ENCODE peak calls at places on chromosomes 5 and 9, in six cellular contexts. Q is A549, P is Peyer's patch, B is body of pancreas, O is ovary, V is sigmoid colon. E is an unnamed sample.

GRCh38 chr5:177425196-177425800 is 1.2 kb upstream of the GRK6 start:
- DNase-seq in Q (no peak), P (no peak), B (no peak), O (no peak), V (no peak), E (no peak)

GRCh38 chr5:125555591-125555990 is 809.2 kb upstream of the ZNF608 start:
- DNase-seq in Q (no peak), P (no peak), B (no peak), O (no peak), V (no peak), E (no peak)

GRCh38 chr5:115289104-115289503 is 7.3 kb downstream of the CCDC112 start:
- DNase-seq in Q (no peak), P (no peak), B (no peak), O (no peak), V (no peak), E (no peak)

GRCh38 chr9:93108301-93109041 is 12.5 kb downstream of the CARD19 start:
- DNase-seq in Q (no peak), P (no peak), B (peak), O (peak), V (peak), E (peak)

GRCh38 chr5:125064610-125065009 is 318.2 kb upstream of the ZNF608 start:
- DNase-seq in Q (no peak), P (no peak), B (no peak), O (no peak), V (no peak), E (no peak)

GRCh38 chr9:95084254-95084934 is 233.1 kb downstream of the FANCC start:
- DNase-seq in Q (no peak), P (no peak), B (peak), O (no peak), V (peak), E (peak)

GRCh38 chr9:114412057-114412683 is 24.4 kb upstream of the AKNA start:
- DNase-seq in Q (no peak), P (no peak), B (no peak), O (no peak), V (no peak), E (no peak)

GRCh38 chr9:89368978-89369377 is 50.7 kb downstream of the SECISBP2 start:
- DNase-seq in Q (no peak), P (no peak), B (no peak), O (no peak), V (no peak), E (peak)

GRCh38 chr9:135074354-135075233 is 12.9 kb upstream of the OLFM1 start:
- DNase-seq in Q (no peak), P (no peak), B (no peak), O (no peak), V (peak), E (peak)

GRCh38 chr5:14627270-14627669 is 37.2 kb upstream of the OTULIN start:
- DNase-seq in Q (no peak), P (no peak), B (no peak), O (no peak), V (no peak), E (no peak)

GRCh38 chr9:94927048-94927761 is 200.7 kb downstream of the AOPEP start:
- DNase-seq in Q (no peak), P (no peak), B (no peak), O (no peak), V (no peak), E (no peak)

GRCh38 chr5:78243091-78243490 is 51.4 kb downstream of the AP3B1 start:
- DNase-seq in Q (no peak), P (no peak), B (no peak), O (no peak), V (no peak), E (no peak)

GRCh38 chr9:127991017-127991756 is 10.4 kb upstream of the EEIG1 start:
- DNase-seq in Q (peak), P (no peak), B (peak), O (peak), V (no peak), E (no peak)

GRCh38 chr5:126776499-126777256 is at the start of gene LMNB1:
- DNase-seq in Q (peak), P (peak), B (peak), O (peak), V (peak), E (peak)
- TF ChIP-seq POLR2A in Q (peak), P (no peak), B (peak), O (no peak), V (no peak), E (no peak)

GRCh38 chr9:136372561-136373299 is 739 bp downstream of the CARD9 start:
- DNase-seq in Q (peak), P (peak), B (peak), O (no peak), V (peak), E (peak)
- TF ChIP-seq POLR2A in Q (no peak), P (no peak), B (no peak), O (no peak), V (no peak), E (no peak)

GRCh38 chr9:77177143-77177893 is at the start of gene VPS13A:
- DNase-seq in Q (peak), P (peak), B (peak), O (peak), V (peak), E (peak)
- TF ChIP-seq POLR2A in Q (peak), P (peak), B (peak), O (peak), V (peak), E (peak)

DNA sequence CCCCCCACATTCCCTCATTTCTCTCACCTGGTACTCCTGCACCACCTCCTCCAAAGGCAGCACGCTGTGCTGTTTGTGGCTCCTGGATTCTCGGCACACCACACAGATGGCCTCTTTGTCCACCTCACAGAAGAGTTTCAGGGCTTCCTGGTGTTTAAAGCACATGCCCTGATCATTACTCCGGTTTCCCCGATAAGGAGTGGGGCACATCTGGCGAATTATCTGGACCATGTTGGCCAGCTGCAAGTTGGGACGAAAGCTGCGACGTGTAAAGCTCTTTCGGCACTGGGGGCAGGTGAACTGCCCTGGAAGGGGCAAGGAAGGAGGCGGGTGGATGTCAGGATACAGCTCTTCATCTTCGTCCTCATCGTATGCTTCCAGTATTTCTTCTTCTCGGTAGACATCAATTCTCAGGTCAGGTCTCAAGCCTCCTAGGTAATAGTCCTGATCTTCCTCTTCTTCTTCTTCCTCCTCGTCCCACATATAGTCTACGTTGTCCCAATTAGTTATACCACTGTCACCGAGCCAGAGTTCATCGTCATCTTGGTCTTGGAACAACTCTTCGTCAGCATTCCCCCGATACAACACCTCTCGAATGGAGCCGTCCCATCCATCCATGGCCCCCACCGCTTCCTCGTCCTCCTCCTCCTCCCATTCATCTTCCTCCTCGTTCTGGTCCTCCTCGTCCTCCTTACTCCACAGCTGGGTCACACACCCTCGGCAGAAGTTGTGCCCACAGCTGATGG is 796 bp downstream of the TRIM52 start:
- DNase-seq in Q (no peak), P (no peak), B (no peak), O (no peak), V (no peak), E (peak)
- TF ChIP-seq POLR2A in Q (no peak), P (no peak), B (no peak), O (no peak), V (no peak), E (no peak)

DNA sequence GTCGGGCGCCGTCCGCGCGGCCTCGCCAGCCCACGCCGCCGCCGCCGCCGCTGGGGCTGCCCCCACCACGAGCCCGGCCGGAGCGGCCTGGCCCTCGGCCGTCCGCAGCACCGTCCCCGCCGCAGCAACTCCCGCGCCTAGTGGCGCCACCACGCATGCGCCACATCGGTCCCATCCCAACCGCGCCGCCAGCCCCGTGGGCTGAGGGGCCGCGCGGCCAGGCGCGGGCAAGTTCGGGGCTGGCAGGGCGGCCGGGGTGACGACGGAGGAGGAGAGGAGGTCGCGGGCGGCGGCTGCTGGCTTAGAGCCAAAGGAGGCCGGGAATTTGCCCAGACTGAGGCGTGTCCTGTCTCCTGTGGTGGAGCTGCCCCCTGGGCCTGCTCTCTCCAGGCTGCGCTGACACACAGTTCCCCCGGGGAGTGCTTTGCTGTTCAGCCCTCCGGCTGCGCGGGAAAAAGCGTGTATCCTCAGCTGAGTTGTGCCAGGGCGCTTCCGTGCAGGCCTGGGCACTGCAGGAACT is at the start of gene TUSC1:
- DNase-seq in Q (peak), P (peak), B (peak), O (peak), V (peak), E (peak)
- TF ChIP-seq POLR2A in Q (peak), P (no peak), B (peak), O (peak), V (no peak), E (no peak)

DNA sequence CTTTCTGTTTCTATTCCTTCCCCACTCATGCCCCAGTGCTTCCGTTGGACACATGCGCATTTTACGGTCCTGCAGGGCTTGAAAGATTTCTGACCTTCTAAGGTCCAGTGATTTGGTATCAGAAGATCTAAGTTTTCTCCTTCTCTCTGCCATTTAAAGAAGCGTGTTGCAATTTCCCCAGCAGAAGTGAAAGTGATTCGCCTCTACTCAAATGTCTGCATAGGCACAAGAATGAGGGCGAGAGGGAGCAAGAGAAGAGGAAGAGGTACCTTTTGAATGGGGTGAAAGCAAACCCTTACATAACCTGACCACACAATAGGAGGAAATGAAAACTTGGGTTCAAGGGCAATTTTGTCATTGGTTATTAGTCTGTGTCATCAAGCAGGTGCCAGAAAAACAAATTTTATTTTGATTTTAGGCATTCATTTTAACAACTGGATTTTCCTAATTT is 31.7 kb upstream of the NR3C1 start:
- DNase-seq in Q (no peak), P (peak), B (no peak), O (no peak), V (no peak), E (no peak)
- TF ChIP-seq POLR2A in Q (no peak), P (no peak), B (no peak), O (no peak), V (no peak), E (peak)

GRCh38 chr5:88740604-88741003 is 142.4 kb downstream of the MEF2C start:
- DNase-seq in Q (no peak), P (no peak), B (no peak), O (no peak), V (no peak), E (no peak)

GRCh38 chr5:88734983-88735382 is 148.0 kb downstream of the MEF2C start:
- DNase-seq in Q (no peak), P (peak), B (no peak), O (no peak), V (no peak), E (no peak)

GRCh38 chr5:88732862-88733261 is 150.1 kb downstream of the MEF2C start:
- DNase-seq in Q (no peak), P (no peak), B (no peak), O (no peak), V (no peak), E (no peak)

GRCh38 chr5:88734191-88734640 is 148.8 kb downstream of the MEF2C start:
- DNase-seq in Q (no peak), P (peak), B (no peak), O (peak), V (no peak), E (no peak)

DNA sequence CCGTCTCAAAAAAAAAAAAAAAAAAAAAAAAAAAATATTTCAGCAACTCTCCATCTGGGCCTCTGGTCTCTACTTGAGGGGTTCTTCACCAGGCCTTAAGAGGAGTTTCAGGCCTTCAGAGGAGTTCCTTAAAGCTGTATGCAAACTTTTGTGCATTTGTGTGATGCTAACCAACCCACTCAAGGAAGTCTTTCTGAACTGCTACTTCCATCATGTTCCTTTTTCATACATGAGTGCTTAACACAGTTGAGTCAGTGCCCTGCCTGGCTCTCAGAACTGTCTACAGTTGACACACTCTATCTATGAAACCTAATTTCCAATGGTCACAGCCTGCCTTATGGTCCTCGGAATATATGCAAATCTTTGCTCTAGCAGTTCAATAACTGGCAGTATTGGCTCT is 146.5 kb downstream of the MEF2C start:
- DNase-seq in Q (no peak), P (peak), B (no peak), O (no peak), V (no peak), E (no peak)
- TF ChIP-seq POLR2A in Q (no peak), P (no peak), B (no peak), O (no peak), V (no peak), E (no peak)